ENCODE peak calls at places on chromosomes 6 and 20, in seven cellular contexts. One of them, this sample, is unnamed.

GRCh38 chr6:88380618-88381288 is 214.6 kb upstream of the CNR1 start:
- DNase-seq in esophagus muscularis mucosa: no peak
- DNase-seq in left lung: no peak
- DNase-seq in IMR-90: no peak
- DNase-seq in upper lobe of right lung: no peak
- DNase-seq in HAP-1: peak
- DNase-seq in SW480: no peak
- DNase-seq in this sample: no peak

GRCh38 chr20:31544600-31544999 is 30.4 kb downstream of the HM13 start:
- DNase-seq in esophagus muscularis mucosa: no peak
- DNase-seq in left lung: no peak
- DNase-seq in IMR-90: no peak
- DNase-seq in upper lobe of right lung: no peak
- DNase-seq in HAP-1: no peak
- DNase-seq in SW480: no peak
- DNase-seq in this sample: no peak

GRCh38 chr6:163738725-163739124 is 324.2 kb downstream of the QKI start:
- DNase-seq in esophagus muscularis mucosa: no peak
- DNase-seq in left lung: no peak
- DNase-seq in IMR-90: peak
- DNase-seq in upper lobe of right lung: no peak
- DNase-seq in HAP-1: no peak
- DNase-seq in SW480: no peak
- DNase-seq in this sample: no peak

GRCh38 chr6:115783402-115784061 is 277.2 kb downstream of the FRK start:
- DNase-seq in esophagus muscularis mucosa: no peak
- DNase-seq in left lung: no peak
- DNase-seq in IMR-90: no peak
- DNase-seq in upper lobe of right lung: no peak
- DNase-seq in HAP-1: no peak
- DNase-seq in SW480: no peak
- DNase-seq in this sample: no peak

GRCh38 chr6:90483116-90483839 is 103.6 kb downstream of the MAP3K7 start:
- DNase-seq in esophagus muscularis mucosa: peak
- DNase-seq in left lung: no peak
- DNase-seq in IMR-90: peak
- DNase-seq in upper lobe of right lung: no peak
- DNase-seq in HAP-1: no peak
- DNase-seq in SW480: no peak
- DNase-seq in this sample: no peak

GRCh38 chr6:6461138-6461537 is 127.4 kb upstream of the LY86 start:
- DNase-seq in esophagus muscularis mucosa: no peak
- DNase-seq in left lung: no peak
- DNase-seq in IMR-90: no peak
- DNase-seq in upper lobe of right lung: no peak
- DNase-seq in HAP-1: no peak
- DNase-seq in SW480: peak
- DNase-seq in this sample: no peak

GRCh38 chr6:90444125-90444745 is 142.6 kb downstream of the MAP3K7 start:
- DNase-seq in esophagus muscularis mucosa: no peak
- DNase-seq in left lung: no peak
- DNase-seq in IMR-90: no peak
- DNase-seq in upper lobe of right lung: no peak
- DNase-seq in HAP-1: no peak
- DNase-seq in SW480: no peak
- DNase-seq in this sample: no peak

GRCh38 chr6:117473401-117473800 is 9.1 kb upstream of the DCBLD1 start:
- DNase-seq in esophagus muscularis mucosa: no peak
- DNase-seq in left lung: no peak
- DNase-seq in IMR-90: no peak
- DNase-seq in upper lobe of right lung: no peak
- DNase-seq in HAP-1: no peak
- DNase-seq in SW480: no peak
- DNase-seq in this sample: no peak

GRCh38 chr20:37850724-37851123 is 52.2 kb upstream of the VSTM2L start:
- DNase-seq in esophagus muscularis mucosa: no peak
- DNase-seq in left lung: no peak
- DNase-seq in IMR-90: peak
- DNase-seq in upper lobe of right lung: no peak
- DNase-seq in HAP-1: no peak
- DNase-seq in SW480: no peak
- DNase-seq in this sample: no peak

GRCh38 chr6:33869826-33870423 is 66.1 kb upstream of the MLN start:
- DNase-seq in esophagus muscularis mucosa: no peak
- DNase-seq in left lung: no peak
- DNase-seq in IMR-90: no peak
- DNase-seq in upper lobe of right lung: no peak
- DNase-seq in HAP-1: no peak
- DNase-seq in SW480: no peak
- DNase-seq in this sample: no peak

GRCh38 chr20:53734006-53734688 is 140.5 kb upstream of the ZNF217 start:
- DNase-seq in esophagus muscularis mucosa: no peak
- DNase-seq in left lung: no peak
- DNase-seq in IMR-90: no peak
- DNase-seq in upper lobe of right lung: no peak
- DNase-seq in HAP-1: no peak
- DNase-seq in SW480: no peak
- DNase-seq in this sample: no peak

GRCh38 chr6:139159016-139159415 is 24.1 kb downstream of the HECA start:
- DNase-seq in esophagus muscularis mucosa: no peak
- DNase-seq in left lung: no peak
- DNase-seq in IMR-90: peak
- DNase-seq in upper lobe of right lung: no peak
- DNase-seq in HAP-1: no peak
- DNase-seq in SW480: no peak
- DNase-seq in this sample: no peak

GRCh38 chr6:111468329-111469012 is 14.5 kb downstream of the REV3L start:
- DNase-seq in esophagus muscularis mucosa: no peak
- DNase-seq in left lung: no peak
- DNase-seq in IMR-90: peak
- DNase-seq in upper lobe of right lung: no peak
- DNase-seq in HAP-1: no peak
- DNase-seq in SW480: no peak
- DNase-seq in this sample: peak

GRCh38 chr6:2763876-2764540 is 1.2 kb upstream of the WRNIP1 start:
- DNase-seq in esophagus muscularis mucosa: no peak
- DNase-seq in left lung: no peak
- DNase-seq in IMR-90: no peak
- DNase-seq in upper lobe of right lung: no peak
- DNase-seq in HAP-1: no peak
- DNase-seq in SW480: no peak
- DNase-seq in this sample: no peak

GRCh38 chr6:4801491-4802118 is 25.4 kb downstream of the CDYL start:
- DNase-seq in esophagus muscularis mucosa: no peak
- DNase-seq in left lung: no peak
- DNase-seq in IMR-90: no peak
- DNase-seq in upper lobe of right lung: no peak
- DNase-seq in HAP-1: no peak
- DNase-seq in SW480: no peak
- DNase-seq in this sample: no peak

GRCh38 chr6:50840112-50840813 is 21.6 kb downstream of the TFAP2B start:
- DNase-seq in esophagus muscularis mucosa: no peak
- DNase-seq in left lung: no peak
- DNase-seq in IMR-90: no peak
- DNase-seq in upper lobe of right lung: no peak
- DNase-seq in HAP-1: no peak
- DNase-seq in SW480: no peak
- DNase-seq in this sample: no peak

GRCh38 chr20:37516697-37517370 is 4.2 kb upstream of the NNAT start:
- DNase-seq in esophagus muscularis mucosa: no peak
- DNase-seq in left lung: no peak
- DNase-seq in IMR-90: peak
- DNase-seq in upper lobe of right lung: no peak
- DNase-seq in HAP-1: no peak
- DNase-seq in SW480: no peak
- DNase-seq in this sample: no peak

GRCh38 chr20:21183722-21184121 is 57.8 kb downstream of the KIZ start:
- DNase-seq in esophagus muscularis mucosa: no peak
- DNase-seq in left lung: no peak
- DNase-seq in IMR-90: peak
- DNase-seq in upper lobe of right lung: no peak
- DNase-seq in HAP-1: no peak
- DNase-seq in SW480: peak
- DNase-seq in this sample: peak

This sample was measured in HFFc6.